ENCODE peak calls at places on chromosomes 6 and 20, in nine cellular contexts. X, B, Z, F, D, O, S, A and C are unnamed samples.
A peak's percentile ranks its signal among the peaks of the same experiment; 100 is the strongest.

GRCh38 chr6:157953580-157954091 is 28.0 kb upstream of the SYNJ2 start:
- DNase-seq in X (no peak), S (no peak), O (no peak), B (no peak), Z (no peak), A (no peak), F (no peak), D (no peak), C (no peak)

GRCh38 chr6:52566853-52567279 is 10.0 kb downstream of the TRAM2 start:
- DNase-seq in B (no peak), D (no peak), A (peak; percentile 65), O (no peak), F (no peak), X (no peak), Z (no peak), S (no peak), C (no peak)

GRCh38 chr6:131288214-131288613 is 152.9 kb downstream of the AKAP7 start:
- DNase-seq in X (no peak), B (no peak), D (no peak), Z (no peak), A (no peak), S (no peak), F (no peak), O (no peak), C (no peak)

GRCh38 chr6:118746100-118746874 is 94.9 kb upstream of the CEP85L start:
- DNase-seq in O (no peak), Z (no peak), B (no peak), A (no peak), F (no peak), S (no peak), D (no peak), X (no peak), C (no peak)

GRCh38 chr20:56722042-56722441 is 92.9 kb downstream of the TFAP2C start:
- DNase-seq in F (no peak), A (no peak), X (no peak), S (no peak), O (no peak), B (no peak), D (peak; percentile 35), Z (peak; percentile 12), C (no peak)

GRCh38 chr6:52130440-52130839 is 43.0 kb upstream of the PKHD1 start:
- DNase-seq in A (no peak), S (no peak), O (no peak), B (no peak), F (no peak), X (no peak), Z (no peak), D (no peak), C (no peak)

GRCh38 chr6:161984707-161985106 is 710.8 kb upstream of the AGPAT4 start:
- DNase-seq in B (no peak), A (no peak), O (no peak), D (no peak), S (no peak), F (no peak), X (no peak), Z (no peak), C (no peak)

GRCh38 chr20:34322267-34323105 is 19.3 kb upstream of the AHCY start:
- DNase-seq in F (no peak), Z (no peak), O (no peak), X (no peak), D (no peak), B (no peak), A (no peak), S (no peak), C (no peak)

GRCh38 chr6:143556529-143556928 is 45.0 kb upstream of the FUCA2 start:
- DNase-seq in B (peak; percentile 16), S (no peak), F (no peak), Z (no peak), A (peak; percentile 22), X (no peak), D (no peak), O (no peak), C (no peak)